ENCODE peak calls at places on chromosomes 1 and 21, in five cellular contexts. P is K562, S is PC-3, X is keratinocyte, N is trophoblast cell. C is an unnamed sample.

GRCh38 chr1:110673805-110674336 is 869 bp downstream of the KCNA3 start:
- DNase-seq in X (no peak), P (no peak), S (no peak), N (no peak), C (no peak)

GRCh38 chr1:224623743-224624333 is 7.7 kb downstream of the CNIH3 start:
- DNase-seq in N (no peak), X (no peak), S (peak), P (no peak), C (peak)

GRCh38 chr1:54804471-54805132 is 3.5 kb upstream of the TTC22 start:
- DNase-seq in S (peak), P (no peak), N (no peak), X (no peak), C (no peak)

GRCh38 chr1:182968151-182968741 is 15.3 kb upstream of the SHCBP1L start:
- DNase-seq in X (peak), P (no peak), S (peak), N (peak), C (peak)

GRCh38 chr1:64539808-64540207 is 69.9 kb downstream of the CACHD1 start:
- DNase-seq in S (no peak), X (no peak), P (no peak), N (no peak), C (no peak)

GRCh38 chr1:12275370-12275769 is 45.5 kb downstream of the VPS13D start:
- DNase-seq in X (no peak), P (peak), S (peak), N (peak), C (no peak)

GRCh38 chr21:42040411-42041180 is 30.4 kb upstream of the ZBTB21 start:
- DNase-seq in S (peak), P (no peak), X (peak), N (peak), C (peak)

GRCh38 chr1:1440941-1441888 is 5.7 kb downstream of the VWA1 start:
- DNase-seq in S (peak), P (peak), N (peak), X (no peak), C (no peak)

GRCh38 chr1:165695011-165695410 is 3.4 kb downstream of the ALDH9A1 start:
- DNase-seq in N (no peak), X (no peak), S (no peak), P (no peak), C (no peak)

GRCh38 chr1:56329970-56330369 is 249.4 kb downstream of the PLPP3 start:
- DNase-seq in P (no peak), X (no peak), S (no peak), N (peak), C (no peak)

GRCh38 chr1:180598333-180598979 is 33.4 kb upstream of the XPR1 start:
- DNase-seq in P (no peak), S (no peak), N (no peak), X (no peak), C (no peak)

GRCh38 chr21:45943630-45944540 is 37.7 kb upstream of the COL6A1 start:
- DNase-seq in S (no peak), X (no peak), N (no peak), P (no peak), C (no peak)

GRCh38 chr1:1420654-1421134 is 382 bp downstream of the ANKRD65 start:
- DNase-seq in P (no peak), N (no peak), X (no peak), S (no peak), C (no peak)

GRCh38 chr1:56072310-56072709 is 507.1 kb downstream of the PLPP3 start:
- DNase-seq in S (no peak), P (no peak), X (no peak), N (peak), C (no peak)

GRCh38 chr1:92994105-92994712 is 32.9 kb upstream of the DIPK1A start:
- DNase-seq in N (peak), X (peak), P (peak), S (peak), C (peak)

GRCh38 chr1:199463521-199464127 is 563.9 kb upstream of the NR5A2 start:
- DNase-seq in P (no peak), X (no peak), N (peak), S (peak), C (peak)

GRCh38 chr1:9119745-9120144 is 9.2 kb downstream of the GPR157 start:
- DNase-seq in P (no peak), N (peak), X (no peak), S (no peak), C (no peak)

GRCh38 chr21:41680444-41681335 is 86.2 kb downstream of the RIPK4 start:
- DNase-seq in N (peak), X (no peak), S (peak), P (no peak), C (no peak)

GRCh38 chr1:109148838-109149555 is 35.1 kb downstream of the ELAPOR1 start:
- DNase-seq in N (no peak), P (peak), X (no peak), S (no peak), C (no peak)

GRCh38 chr1:173562813-173563212 is 40.1 kb downstream of the SLC9C2 start:
- DNase-seq in S (peak), N (peak), X (no peak), P (peak), C (no peak)

GRCh38 chr1:3429320-3429719 is 25.1 kb upstream of the ARHGEF16 start:
- DNase-seq in S (no peak), P (no peak), X (no peak), N (no peak), C (no peak)

GRCh38 chr1:89629146-89629545 is 3.8 kb upstream of the LRRC8C start:
- DNase-seq in X (no peak), P (no peak), N (no peak), S (no peak), C (no peak)
- H3K27ac ChIP-seq in X (no peak), P (no peak), N (no peak), S (no peak), C (no peak)

GRCh38 chr1:228141871-228142615 is 2.0 kb downstream of the GUK1 start:
- DNase-seq in X (no peak), P (no peak), S (peak), N (no peak), C (peak)
- H3K9ac ChIP-seq in X (peak), P (peak), S (peak), N (no peak), C (peak)

GRCh38 chr1:101308001-101308659 is 71.3 kb downstream of the S1PR1 start:
- DNase-seq in X (no peak), P (no peak), N (peak), S (no peak), C (no peak)
- H3K27ac ChIP-seq in X (no peak), P (no peak), N (no peak), S (no peak), C (no peak)

GRCh38 chr21:34670220-34670961 is 1.6 kb downstream of the CLIC6 start:
- DNase-seq in X (no peak), S (no peak), P (no peak), N (peak), C (peak)

GRCh38 chr21:34669149-34669879 is 520 bp downstream of the CLIC6 start:
- DNase-seq in P (no peak), N (no peak), S (no peak), X (no peak), C (no peak)

GRCh38 chr21:34673006-34673405 is 4.2 kb downstream of the CLIC6 start:
- DNase-seq in X (no peak), N (no peak), P (no peak), S (no peak), C (no peak)

GRCh38 chr21:34671891-34672290 is 3.1 kb downstream of the CLIC6 start:
- DNase-seq in S (no peak), N (no peak), P (no peak), X (no peak), C (no peak)

GRCh38 chr21:34670962-34671348 is 2.2 kb downstream of the CLIC6 start:
- DNase-seq in S (no peak), N (no peak), X (no peak), P (no peak), C (no peak)
- H3K9ac ChIP-seq in S (no peak), N (no peak), X (no peak), P (no peak), C (no peak)

C was measured in mammary epithelial cell.